ENCODE peak calls at places on chromosomes 13 and 19, in seven cellular contexts. One of them, this sample, is unnamed.

GRCh38 chr19:55459950-55460657 is 1.3 kb downstream of the ISOC2 start:
- DNase-seq in heart left ventricle: no peak
- DNase-seq in transverse colon: no peak
- DNase-seq in HCT116: no peak
- DNase-seq in body of pancreas: no peak
- DNase-seq in HepG2: peak
- DNase-seq in ovary: no peak
- DNase-seq in this sample: peak

GRCh38 chr19:47756953-47757608 is 11.7 kb downstream of the NOP53 start:
- DNase-seq in heart left ventricle: no peak
- DNase-seq in transverse colon: peak
- DNase-seq in HCT116: no peak
- DNase-seq in body of pancreas: peak
- DNase-seq in HepG2: no peak
- DNase-seq in ovary: no peak
- DNase-seq in this sample: peak

GRCh38 chr13:32911506-32911905 is 104.7 kb upstream of the KL start:
- DNase-seq in heart left ventricle: no peak
- DNase-seq in transverse colon: no peak
- DNase-seq in HCT116: peak
- DNase-seq in body of pancreas: no peak
- DNase-seq in HepG2: peak
- DNase-seq in ovary: no peak
- DNase-seq in this sample: peak

GRCh38 chr13:92390217-92390616 is 836.4 kb upstream of the GPC6 start:
- DNase-seq in heart left ventricle: no peak
- DNase-seq in transverse colon: no peak
- DNase-seq in HCT116: no peak
- DNase-seq in body of pancreas: no peak
- DNase-seq in HepG2: no peak
- DNase-seq in ovary: no peak
- DNase-seq in this sample: no peak

GRCh38 chr13:113126265-113127150 is 3.9 kb downstream of the F10 start:
- DNase-seq in heart left ventricle: no peak
- DNase-seq in transverse colon: no peak
- DNase-seq in HCT116: no peak
- DNase-seq in body of pancreas: no peak
- DNase-seq in HepG2: no peak
- DNase-seq in ovary: no peak
- DNase-seq in this sample: no peak

GRCh38 chr19:36049080-36049698 is 4.9 kb downstream of the THAP8 start:
- DNase-seq in heart left ventricle: no peak
- DNase-seq in transverse colon: no peak
- DNase-seq in HCT116: no peak
- DNase-seq in body of pancreas: no peak
- DNase-seq in HepG2: no peak
- DNase-seq in ovary: no peak
- DNase-seq in this sample: no peak

GRCh38 chr13:27650312-27650711 is 28.6 kb downstream of the POLR1D start:
- DNase-seq in heart left ventricle: no peak
- DNase-seq in transverse colon: no peak
- DNase-seq in HCT116: no peak
- DNase-seq in body of pancreas: no peak
- DNase-seq in HepG2: no peak
- DNase-seq in ovary: no peak
- DNase-seq in this sample: no peak

GRCh38 chr13:32409561-32410440 is 18.1 kb downstream of the N4BP2L1 start:
- DNase-seq in heart left ventricle: peak
- DNase-seq in transverse colon: no peak
- DNase-seq in HCT116: no peak
- DNase-seq in body of pancreas: no peak
- DNase-seq in HepG2: no peak
- DNase-seq in ovary: peak
- DNase-seq in this sample: peak

GRCh38 chr19:51546650-51547396 is 15.4 kb upstream of the SIGLEC6 start:
- DNase-seq in heart left ventricle: no peak
- DNase-seq in transverse colon: no peak
- DNase-seq in HCT116: no peak
- DNase-seq in body of pancreas: no peak
- DNase-seq in HepG2: no peak
- DNase-seq in ovary: no peak
- DNase-seq in this sample: no peak

GRCh38 chr13:99886706-99887105 is 84.9 kb downstream of the ZIC5 start:
- DNase-seq in heart left ventricle: no peak
- DNase-seq in transverse colon: no peak
- DNase-seq in HCT116: no peak
- DNase-seq in body of pancreas: no peak
- DNase-seq in HepG2: no peak
- DNase-seq in ovary: no peak
- DNase-seq in this sample: no peak

GRCh38 chr19:43541920-43542650 is 9.1 kb downstream of the ZNF575 start:
- DNase-seq in heart left ventricle: no peak
- DNase-seq in transverse colon: no peak
- DNase-seq in HCT116: no peak
- DNase-seq in body of pancreas: no peak
- DNase-seq in HepG2: no peak
- DNase-seq in ovary: no peak
- DNase-seq in this sample: no peak

GRCh38 chr13:86757236-86757978 is 913.8 kb upstream of the SLITRK5 start:
- DNase-seq in heart left ventricle: no peak
- DNase-seq in transverse colon: no peak
- DNase-seq in HCT116: no peak
- DNase-seq in body of pancreas: no peak
- DNase-seq in HepG2: no peak
- DNase-seq in ovary: no peak
- DNase-seq in this sample: no peak

GRCh38 chr13:33015791-33016323 is 366 bp upstream of the KL start:
- DNase-seq in heart left ventricle: peak
- DNase-seq in transverse colon: peak
- DNase-seq in HCT116: no peak
- DNase-seq in body of pancreas: peak
- DNase-seq in HepG2: no peak
- DNase-seq in ovary: no peak
- DNase-seq in this sample: no peak

GRCh38 chr13:114142640-114143490 is 10.4 kb upstream of the RASA3 start:
- DNase-seq in heart left ventricle: no peak
- DNase-seq in transverse colon: peak
- DNase-seq in HCT116: no peak
- DNase-seq in body of pancreas: peak
- DNase-seq in HepG2: no peak
- DNase-seq in ovary: no peak
- DNase-seq in this sample: no peak

GRCh38 chr19:51470966-51471365 is 7.4 kb upstream of the CEACAM18 start:
- DNase-seq in heart left ventricle: no peak
- DNase-seq in transverse colon: no peak
- DNase-seq in HCT116: no peak
- DNase-seq in body of pancreas: no peak
- DNase-seq in HepG2: no peak
- DNase-seq in ovary: no peak
- DNase-seq in this sample: no peak

GRCh38 chr13:45105895-45106294 is 14.4 kb upstream of the GTF2F2 start:
- DNase-seq in heart left ventricle: no peak
- DNase-seq in transverse colon: no peak
- DNase-seq in HCT116: no peak
- DNase-seq in body of pancreas: no peak
- DNase-seq in HepG2: no peak
- DNase-seq in ovary: no peak
- DNase-seq in this sample: no peak

GRCh38 chr19:35673121-35673804 is 6.9 kb downstream of the UPK1A start:
- DNase-seq in heart left ventricle: no peak
- DNase-seq in transverse colon: peak
- DNase-seq in HCT116: peak
- DNase-seq in body of pancreas: peak
- DNase-seq in HepG2: peak
- DNase-seq in ovary: no peak
- DNase-seq in this sample: no peak

GRCh38 chr19:20333508-20333907 is 166.5 kb downstream of the ZNF486 start:
- DNase-seq in heart left ventricle: no peak
- DNase-seq in transverse colon: no peak
- DNase-seq in HCT116: no peak
- DNase-seq in body of pancreas: no peak
- DNase-seq in HepG2: no peak
- DNase-seq in ovary: no peak
- DNase-seq in this sample: no peak

GRCh38 chr13:70987043-70987442 is 878.8 kb upstream of the KLHL1 start:
- DNase-seq in heart left ventricle: no peak
- DNase-seq in transverse colon: no peak
- DNase-seq in HCT116: no peak
- DNase-seq in body of pancreas: no peak
- DNase-seq in HepG2: no peak
- DNase-seq in ovary: no peak
- DNase-seq in this sample: no peak

GRCh38 chr13:71866173-71867091 is 572 bp downstream of the DACH1 start:
- DNase-seq in heart left ventricle: peak
- DNase-seq in transverse colon: peak
- DNase-seq in HCT116: no peak
- DNase-seq in body of pancreas: peak
- DNase-seq in HepG2: no peak
- DNase-seq in ovary: no peak
- DNase-seq in this sample: no peak

GRCh38 chr13:91955546-91956355 is 557.3 kb downstream of the GPC5 start:
- DNase-seq in heart left ventricle: no peak
- DNase-seq in transverse colon: no peak
- DNase-seq in HCT116: no peak
- DNase-seq in body of pancreas: no peak
- DNase-seq in HepG2: no peak
- DNase-seq in ovary: no peak
- DNase-seq in this sample: no peak

GRCh38 chr19:38378866-38379265 is 4.5 kb downstream of the PSMD8 start:
- DNase-seq in heart left ventricle: no peak
- DNase-seq in transverse colon: no peak
- DNase-seq in HCT116: no peak
- DNase-seq in body of pancreas: no peak
- DNase-seq in HepG2: no peak
- DNase-seq in ovary: no peak
- DNase-seq in this sample: no peak
- TF ChIP-seq POLR2A in heart left ventricle: no peak
- TF ChIP-seq POLR2A in transverse colon: no peak
- TF ChIP-seq POLR2A in HCT116: no peak
- TF ChIP-seq POLR2A in body of pancreas: no peak
- TF ChIP-seq POLR2A in HepG2: no peak
- TF ChIP-seq POLR2A in ovary: no peak
- TF ChIP-seq POLR2A in this sample: no peak

GRCh38 chr19:49555600-49556411 is 24.6 kb downstream of the NOSIP start:
- DNase-seq in heart left ventricle: peak
- DNase-seq in transverse colon: peak
- DNase-seq in HCT116: peak
- DNase-seq in body of pancreas: peak
- DNase-seq in HepG2: no peak
- DNase-seq in ovary: peak
- DNase-seq in this sample: peak
- H3K27ac ChIP-seq in heart left ventricle: peak
- H3K27ac ChIP-seq in transverse colon: peak
- H3K27ac ChIP-seq in HCT116: peak
- H3K27ac ChIP-seq in body of pancreas: peak
- H3K27ac ChIP-seq in HepG2: no peak
- H3K27ac ChIP-seq in ovary: no peak
- H3K27ac ChIP-seq in this sample: no peak

GRCh38 chr19:5676711-5677110 is 3.6 kb downstream of the MICOS13 start:
- DNase-seq in heart left ventricle: no peak
- DNase-seq in transverse colon: no peak
- DNase-seq in HCT116: no peak
- DNase-seq in body of pancreas: no peak
- DNase-seq in HepG2: no peak
- DNase-seq in ovary: no peak
- DNase-seq in this sample: no peak
- TF ChIP-seq CTCF in heart left ventricle: no peak
- TF ChIP-seq CTCF in transverse colon: no peak
- TF ChIP-seq CTCF in HCT116: no peak
- TF ChIP-seq CTCF in body of pancreas: no peak
- TF ChIP-seq CTCF in HepG2: no peak
- TF ChIP-seq CTCF in ovary: no peak
- TF ChIP-seq CTCF in this sample: no peak

GRCh38 chr13:95298971-95299627 is 2.2 kb downstream of the ABCC4 start:
- DNase-seq in heart left ventricle: no peak
- DNase-seq in transverse colon: no peak
- DNase-seq in HCT116: peak
- DNase-seq in body of pancreas: no peak
- DNase-seq in HepG2: no peak
- DNase-seq in ovary: no peak
- DNase-seq in this sample: no peak

GRCh38 chr13:95301947-95302386 is 716 bp upstream of the ABCC4 start:
- DNase-seq in heart left ventricle: no peak
- DNase-seq in transverse colon: no peak
- DNase-seq in HCT116: no peak
- DNase-seq in body of pancreas: no peak
- DNase-seq in HepG2: no peak
- DNase-seq in ovary: no peak
- DNase-seq in this sample: no peak

GRCh38 chr13:95300625-95301134 is 571 bp downstream of the ABCC4 start:
- DNase-seq in heart left ventricle: peak
- DNase-seq in transverse colon: peak
- DNase-seq in HCT116: peak
- DNase-seq in body of pancreas: peak
- DNase-seq in HepG2: peak
- DNase-seq in ovary: peak
- DNase-seq in this sample: peak

GRCh38 chr13:95298169-95298940 is 2.9 kb downstream of the ABCC4 start:
- DNase-seq in heart left ventricle: no peak
- DNase-seq in transverse colon: no peak
- DNase-seq in HCT116: no peak
- DNase-seq in body of pancreas: no peak
- DNase-seq in HepG2: no peak
- DNase-seq in ovary: no peak
- DNase-seq in this sample: no peak

DNA sequence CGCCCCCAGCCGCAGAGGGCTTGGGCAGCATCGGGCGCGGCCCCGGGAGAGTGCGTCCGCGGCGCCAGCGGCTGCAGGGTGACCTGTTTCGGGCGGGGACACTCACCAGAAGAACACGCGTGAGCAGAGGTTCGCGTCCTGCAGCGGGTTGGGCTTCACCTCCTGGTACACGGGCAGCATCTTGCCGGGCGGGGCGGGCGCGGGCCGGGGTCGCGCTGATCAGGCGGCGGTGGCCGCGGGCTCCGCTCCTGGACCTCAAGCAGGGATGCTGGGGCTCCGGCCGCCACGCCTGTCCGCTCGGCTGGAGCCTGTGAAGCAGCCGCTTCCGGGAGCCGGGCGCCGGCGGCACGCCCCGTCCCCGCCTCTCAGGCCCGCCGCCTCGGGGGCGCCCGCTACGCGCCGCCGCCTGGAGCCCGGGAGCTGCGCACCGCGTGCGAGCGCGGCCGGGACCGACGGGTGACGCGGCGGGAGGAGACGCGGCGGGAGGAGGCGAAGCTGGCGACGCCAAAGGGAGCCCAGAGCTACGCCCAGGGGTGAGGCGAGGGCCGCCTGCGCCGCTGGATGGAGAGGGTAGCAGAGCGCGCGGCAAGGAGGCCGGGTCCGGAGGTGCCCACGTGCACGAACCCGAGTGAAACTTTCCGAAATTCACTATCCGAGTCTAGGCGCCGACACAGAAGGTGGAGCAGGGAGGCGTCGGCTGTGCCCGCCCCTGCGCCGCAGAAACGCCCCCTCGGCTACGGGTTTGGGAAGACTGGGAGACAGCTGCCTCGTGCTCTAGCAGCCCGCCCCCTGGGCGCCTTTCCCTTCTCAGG is at the start of gene ABCC4:
- DNase-seq in heart left ventricle: peak
- DNase-seq in transverse colon: peak
- DNase-seq in HCT116: peak
- DNase-seq in body of pancreas: peak
- DNase-seq in HepG2: peak
- DNase-seq in ovary: peak
- DNase-seq in this sample: peak
- TF ChIP-seq POLR2A in heart left ventricle: no peak
- TF ChIP-seq POLR2A in transverse colon: no peak
- TF ChIP-seq POLR2A in HCT116: no peak
- TF ChIP-seq POLR2A in body of pancreas: peak
- TF ChIP-seq POLR2A in HepG2: no peak
- TF ChIP-seq POLR2A in ovary: no peak
- TF ChIP-seq POLR2A in this sample: no peak

This sample was measured in testis.